ENCODE peak calls at places on chromosomes 11 and 22, in seven cellular contexts. One of them, this sample, is unnamed.

GRCh38 chr22:12697441-12697840 is 2830.6 kb upstream of the OR11H1 start:
- DNase-seq in fibroblast of lung: no peak
- DNase-seq in adrenal gland: no peak
- DNase-seq in mammary epithelial cell: no peak
- DNase-seq in right atrium auricular region: no peak
- DNase-seq in AG04450: no peak
- DNase-seq in colonic mucosa: no peak
- DNase-seq in this sample: no peak

GRCh38 chr11:1283906-1284305 is 25.5 kb downstream of the TOLLIP start:
- DNase-seq in adrenal gland: no peak
- DNase-seq in right atrium auricular region: no peak
- DNase-seq in mammary epithelial cell: no peak
- DNase-seq in colonic mucosa: no peak
- DNase-seq in fibroblast of lung: no peak
- DNase-seq in AG04450: no peak
- DNase-seq in this sample: no peak

GRCh38 chr11:12799373-12799835 is 125.2 kb downstream of the TEAD1 start:
- DNase-seq in mammary epithelial cell: no peak
- DNase-seq in adrenal gland: no peak
- DNase-seq in AG04450: no peak
- DNase-seq in right atrium auricular region: no peak
- DNase-seq in fibroblast of lung: no peak
- DNase-seq in colonic mucosa: no peak
- DNase-seq in this sample: no peak

GRCh38 chr11:95575517-95575916 is 214.1 kb downstream of the FAM76B start:
- DNase-seq in fibroblast of lung: no peak
- DNase-seq in right atrium auricular region: no peak
- DNase-seq in colonic mucosa: no peak
- DNase-seq in adrenal gland: no peak
- DNase-seq in mammary epithelial cell: no peak
- DNase-seq in AG04450: no peak
- DNase-seq in this sample: no peak

GRCh38 chr22:20720692-20721408 is 53.1 kb upstream of the SERPIND1 start:
- DNase-seq in right atrium auricular region: no peak
- DNase-seq in mammary epithelial cell: no peak
- DNase-seq in colonic mucosa: no peak
- DNase-seq in AG04450: no peak
- DNase-seq in fibroblast of lung: no peak
- DNase-seq in adrenal gland: no peak
- DNase-seq in this sample: no peak

GRCh38 chr22:46104170-46104880 is 46.0 kb upstream of the PPARA start:
- DNase-seq in right atrium auricular region: no peak
- DNase-seq in fibroblast of lung: no peak
- DNase-seq in adrenal gland: peak; percentile 88
- DNase-seq in AG04450: no peak
- DNase-seq in colonic mucosa: no peak
- DNase-seq in mammary epithelial cell: peak; percentile 46
- DNase-seq in this sample: no peak

GRCh38 chr22:46985507-46985882 is 223.0 kb downstream of the TBC1D22A start:
- DNase-seq in fibroblast of lung: no peak
- DNase-seq in AG04450: no peak
- DNase-seq in adrenal gland: no peak
- DNase-seq in colonic mucosa: no peak
- DNase-seq in right atrium auricular region: no peak
- DNase-seq in mammary epithelial cell: no peak
- DNase-seq in this sample: no peak

GRCh38 chr11:36577859-36578258 is 10.1 kb downstream of the RAG1 start:
- DNase-seq in colonic mucosa: no peak
- DNase-seq in mammary epithelial cell: no peak
- DNase-seq in adrenal gland: no peak
- DNase-seq in AG04450: no peak
- DNase-seq in fibroblast of lung: no peak
- DNase-seq in right atrium auricular region: no peak
- DNase-seq in this sample: no peak

GRCh38 chr11:72015511-72016061 is 16.9 kb downstream of the IL18BP start:
- DNase-seq in fibroblast of lung: peak; percentile 19
- DNase-seq in right atrium auricular region: no peak
- DNase-seq in AG04450: no peak
- DNase-seq in mammary epithelial cell: no peak
- DNase-seq in adrenal gland: no peak
- DNase-seq in colonic mucosa: no peak
- DNase-seq in this sample: no peak

GRCh38 chr11:117145393-117145761 is 1.3 kb downstream of the PAFAH1B2 start:
- DNase-seq in fibroblast of lung: peak; percentile 38
- DNase-seq in AG04450: no peak
- DNase-seq in mammary epithelial cell: peak; percentile 43
- DNase-seq in adrenal gland: peak; percentile 54
- DNase-seq in right atrium auricular region: no peak
- DNase-seq in colonic mucosa: peak; percentile 30
- DNase-seq in this sample: no peak

GRCh38 chr11:125344846-125345705 is 151.0 kb downstream of the FEZ1 start:
- DNase-seq in AG04450: no peak
- DNase-seq in adrenal gland: no peak
- DNase-seq in right atrium auricular region: no peak
- DNase-seq in fibroblast of lung: no peak
- DNase-seq in mammary epithelial cell: no peak
- DNase-seq in colonic mucosa: no peak
- DNase-seq in this sample: no peak

GRCh38 chr11:11857769-11858168 is 16.0 kb downstream of the USP47 start:
- DNase-seq in mammary epithelial cell: no peak
- DNase-seq in right atrium auricular region: no peak
- DNase-seq in fibroblast of lung: no peak
- DNase-seq in colonic mucosa: no peak
- DNase-seq in adrenal gland: no peak
- DNase-seq in AG04450: no peak
- DNase-seq in this sample: no peak

GRCh38 chr11:129290966-129291365 is 84.7 kb upstream of the BARX2 start:
- DNase-seq in fibroblast of lung: no peak
- DNase-seq in AG04450: no peak
- DNase-seq in adrenal gland: no peak
- DNase-seq in right atrium auricular region: no peak
- DNase-seq in mammary epithelial cell: no peak
- DNase-seq in colonic mucosa: no peak
- DNase-seq in this sample: no peak

GRCh38 chr11:86802146-86802545 is 1.8 kb downstream of the PRSS23 start:
- DNase-seq in fibroblast of lung: no peak
- DNase-seq in mammary epithelial cell: peak; percentile 60
- DNase-seq in colonic mucosa: no peak
- DNase-seq in right atrium auricular region: no peak
- DNase-seq in AG04450: no peak
- DNase-seq in adrenal gland: no peak
- DNase-seq in this sample: no peak

GRCh38 chr11:1102221-1102971 is 27.7 kb downstream of the MUC2 start:
- DNase-seq in mammary epithelial cell: no peak
- DNase-seq in adrenal gland: no peak
- DNase-seq in colonic mucosa: no peak
- DNase-seq in AG04450: no peak
- DNase-seq in fibroblast of lung: no peak
- DNase-seq in right atrium auricular region: no peak
- DNase-seq in this sample: no peak

GRCh38 chr11:1234771-1235614 is 12.1 kb downstream of the MUC5B start:
- DNase-seq in mammary epithelial cell: no peak
- DNase-seq in AG04450: no peak
- DNase-seq in fibroblast of lung: no peak
- DNase-seq in adrenal gland: no peak
- DNase-seq in colonic mucosa: peak; percentile 18
- DNase-seq in right atrium auricular region: no peak
- DNase-seq in this sample: no peak

GRCh38 chr11:118928870-118929495 is 3.3 kb upstream of the BCL9L start:
- DNase-seq in right atrium auricular region: no peak
- DNase-seq in adrenal gland: peak; percentile 65
- DNase-seq in AG04450: no peak
- DNase-seq in colonic mucosa: peak; percentile 65
- DNase-seq in mammary epithelial cell: peak; percentile 55
- DNase-seq in fibroblast of lung: peak; percentile 53
- DNase-seq in this sample: no peak

GRCh38 chr22:36221799-36222751 is 17.3 kb downstream of the APOL2 start:
- DNase-seq in AG04450: no peak
- DNase-seq in colonic mucosa: peak; percentile 41
- DNase-seq in adrenal gland: peak; percentile 54
- DNase-seq in mammary epithelial cell: peak; percentile 28
- DNase-seq in right atrium auricular region: no peak
- DNase-seq in fibroblast of lung: peak; percentile 48
- DNase-seq in this sample: no peak

GRCh38 chr11:122803306-122803705 is 35.0 kb upstream of the CRTAM start:
- DNase-seq in AG04450: peak; percentile 43
- DNase-seq in colonic mucosa: no peak
- DNase-seq in adrenal gland: no peak
- DNase-seq in mammary epithelial cell: peak; percentile 100
- DNase-seq in fibroblast of lung: peak; percentile 78
- DNase-seq in right atrium auricular region: no peak
- DNase-seq in this sample: peak; percentile 52

GRCh38 chr11:121540627-121541026 is 87.9 kb upstream of the SORL1-AS1 start:
- DNase-seq in adrenal gland: no peak
- DNase-seq in right atrium auricular region: no peak
- DNase-seq in AG04450: no peak
- DNase-seq in colonic mucosa: no peak
- DNase-seq in fibroblast of lung: no peak
- DNase-seq in mammary epithelial cell: peak; percentile 93
- DNase-seq in this sample: no peak

GRCh38 chr22:50209893-50210292 is 9.1 kb downstream of the SELENOO start:
- DNase-seq in colonic mucosa: peak; percentile 70
- DNase-seq in mammary epithelial cell: peak; percentile 37
- DNase-seq in AG04450: no peak
- DNase-seq in right atrium auricular region: no peak
- DNase-seq in fibroblast of lung: peak; percentile 68
- DNase-seq in adrenal gland: peak; percentile 61
- DNase-seq in this sample: peak; percentile 28

GRCh38 chr11:127223026-127223425 is 222.5 kb upstream of the KIRREL3 start:
- DNase-seq in colonic mucosa: no peak
- DNase-seq in fibroblast of lung: no peak
- DNase-seq in AG04450: no peak
- DNase-seq in adrenal gland: no peak
- DNase-seq in mammary epithelial cell: no peak
- DNase-seq in right atrium auricular region: no peak
- DNase-seq in this sample: no peak

GRCh38 chr22:43270314-43270908 is 72.8 kb downstream of the SCUBE1 start:
- DNase-seq in colonic mucosa: no peak
- DNase-seq in adrenal gland: no peak
- DNase-seq in mammary epithelial cell: no peak
- DNase-seq in fibroblast of lung: no peak
- DNase-seq in right atrium auricular region: no peak
- DNase-seq in AG04450: no peak
- DNase-seq in this sample: no peak

GRCh38 chr11:72553748-72554147 is 119.4 kb upstream of the CLPB start:
- DNase-seq in mammary epithelial cell: no peak
- DNase-seq in AG04450: no peak
- DNase-seq in colonic mucosa: no peak
- DNase-seq in fibroblast of lung: no peak
- DNase-seq in adrenal gland: no peak
- DNase-seq in right atrium auricular region: peak; percentile 50
- DNase-seq in this sample: no peak

GRCh38 chr11:113934797-113935196 is 30.2 kb downstream of the HTR3B start:
- DNase-seq in colonic mucosa: no peak
- DNase-seq in adrenal gland: no peak
- DNase-seq in right atrium auricular region: no peak
- DNase-seq in AG04450: no peak
- DNase-seq in fibroblast of lung: no peak
- DNase-seq in mammary epithelial cell: no peak
- DNase-seq in this sample: no peak

DNA sequence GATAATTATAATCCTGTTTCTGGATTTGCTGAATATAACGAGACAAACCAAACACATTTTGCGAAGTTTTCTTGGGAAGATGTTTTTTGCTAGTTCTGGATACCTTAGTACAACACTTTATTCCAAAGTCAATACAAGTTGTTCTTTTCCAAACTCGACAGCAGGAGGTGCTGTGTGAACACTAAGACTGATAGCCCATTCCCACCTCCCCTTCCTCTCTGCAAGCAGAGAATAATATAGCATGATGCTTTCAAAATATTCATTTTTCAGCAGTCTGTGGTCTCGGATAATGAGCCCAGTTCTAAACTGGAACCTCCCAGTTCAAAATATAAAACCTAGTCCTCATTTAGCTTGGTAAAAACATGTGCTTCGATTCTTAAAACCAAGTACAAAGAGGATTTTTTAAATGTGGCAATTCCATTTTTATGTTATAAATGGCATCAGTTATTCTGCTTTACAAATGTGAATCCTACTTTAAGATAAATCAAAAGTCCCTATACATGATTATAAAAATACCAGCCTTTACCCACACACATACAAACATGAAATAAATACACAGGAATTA is 129.1 kb downstream of the DCDC1 start:
- DNase-seq in right atrium auricular region: no peak
- DNase-seq in AG04450: peak; percentile 1
- DNase-seq in mammary epithelial cell: peak; percentile 29
- DNase-seq in colonic mucosa: no peak
- DNase-seq in fibroblast of lung: peak; percentile 70
- DNase-seq in adrenal gland: no peak
- DNase-seq in this sample: no peak
- TF ChIP-seq CTCF in right atrium auricular region: no peak
- TF ChIP-seq CTCF in AG04450: peak; percentile 58
- TF ChIP-seq CTCF in mammary epithelial cell: peak; percentile 61
- TF ChIP-seq CTCF in colonic mucosa: peak; percentile 21
- TF ChIP-seq CTCF in fibroblast of lung: peak; percentile 78
- TF ChIP-seq CTCF in adrenal gland: peak; percentile 35
- TF ChIP-seq CTCF in this sample: peak; percentile 35

GRCh38 chr11:58060939-58061672 is 30.4 kb downstream of the OR6Q1 start:
- DNase-seq in adrenal gland: no peak
- DNase-seq in colonic mucosa: no peak
- DNase-seq in fibroblast of lung: no peak
- DNase-seq in right atrium auricular region: no peak
- DNase-seq in AG04450: no peak
- DNase-seq in mammary epithelial cell: peak; percentile 37
- DNase-seq in this sample: no peak
- TF ChIP-seq CTCF in adrenal gland: no peak
- TF ChIP-seq CTCF in colonic mucosa: no peak
- TF ChIP-seq CTCF in fibroblast of lung: peak; percentile 28
- TF ChIP-seq CTCF in right atrium auricular region: no peak
- TF ChIP-seq CTCF in AG04450: peak; percentile 57
- TF ChIP-seq CTCF in mammary epithelial cell: peak; percentile 27
- TF ChIP-seq CTCF in this sample: no peak

DNA sequence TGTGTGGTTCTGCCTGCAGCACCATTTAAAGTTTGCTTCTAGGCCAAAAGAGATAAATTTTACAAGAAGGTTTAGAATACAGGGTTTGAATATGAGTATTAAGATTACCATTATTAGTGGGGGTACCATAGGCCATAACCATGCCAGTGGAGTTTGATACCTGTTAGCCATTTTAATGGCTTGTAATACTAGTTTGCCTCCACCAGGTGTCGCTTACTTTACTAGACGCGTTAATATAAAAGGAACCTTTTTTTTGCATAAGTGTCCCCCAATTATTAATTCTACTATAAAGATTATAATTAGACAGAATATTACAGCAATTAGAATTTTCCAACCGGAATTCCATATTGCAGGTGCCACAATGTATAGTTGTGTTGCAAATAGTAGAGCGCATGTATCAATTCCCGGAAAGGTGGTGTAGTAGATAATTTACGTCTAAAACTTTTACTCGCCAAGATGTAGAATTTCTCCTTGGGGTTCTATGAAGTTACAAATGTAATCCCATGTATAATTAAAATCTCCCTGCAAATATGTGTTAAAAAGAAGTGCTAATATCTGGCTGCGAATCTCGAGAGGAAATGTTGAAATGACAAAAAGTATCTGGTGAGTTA is 16.1 kb downstream of the MS4A6E start:
- DNase-seq in fibroblast of lung: peak; percentile 0
- DNase-seq in right atrium auricular region: no peak
- DNase-seq in AG04450: no peak
- DNase-seq in adrenal gland: no peak
- DNase-seq in mammary epithelial cell: peak; percentile 14
- DNase-seq in colonic mucosa: no peak
- DNase-seq in this sample: no peak
- TF ChIP-seq CTCF in fibroblast of lung: peak; percentile 30
- TF ChIP-seq CTCF in right atrium auricular region: no peak
- TF ChIP-seq CTCF in AG04450: peak; percentile 36
- TF ChIP-seq CTCF in adrenal gland: peak; percentile 23
- TF ChIP-seq CTCF in mammary epithelial cell: peak; percentile 64
- TF ChIP-seq CTCF in colonic mucosa: peak; percentile 53
- TF ChIP-seq CTCF in this sample: peak; percentile 34

GRCh38 chr11:39361557-39361956 is 2097.9 kb downstream of the LRRC4C start:
- DNase-seq in fibroblast of lung: no peak
- DNase-seq in mammary epithelial cell: no peak
- DNase-seq in adrenal gland: no peak
- DNase-seq in AG04450: no peak
- DNase-seq in right atrium auricular region: no peak
- DNase-seq in colonic mucosa: no peak
- DNase-seq in this sample: no peak
- TF ChIP-seq CTCF in fibroblast of lung: no peak
- TF ChIP-seq CTCF in mammary epithelial cell: no peak
- TF ChIP-seq CTCF in adrenal gland: no peak
- TF ChIP-seq CTCF in AG04450: no peak
- TF ChIP-seq CTCF in right atrium auricular region: no peak
- TF ChIP-seq CTCF in colonic mucosa: no peak
- TF ChIP-seq CTCF in this sample: no peak